ENCODE peak calls at places on chromosomes 1 and 21, in seven cellular contexts. Z is activated T-cell treated with anti-CD3 and anti-CD28 coated beads, Interleukin-2, amount 50 U/mL, for 4 hours; J is ACHN; B is lower lobe of right lung; K is pancreas; D is nephron progenitor cell; A is fibroblast of gingiva. G is an unnamed sample.

GRCh38 chr1:41767534-41767933 is 151.2 kb downstream of the HIVEP3 start:
- DNase-seq in Z (no peak), J (no peak), B (no peak), K (no peak), D (no peak), A (no peak), G (no peak)

GRCh38 chr1:201539561-201540404 is 856 bp downstream of the NAV1 start:
- DNase-seq in Z (no peak), J (peak), B (peak), K (no peak), D (peak), A (peak), G (peak)

GRCh38 chr1:100249155-100249536 is 488 bp downstream of the DBT start:
- DNase-seq in Z (no peak), J (no peak), B (no peak), K (no peak), D (no peak), A (no peak), G (no peak)

GRCh38 chr1:150159550-150159949 is 9.8 kb downstream of the PLEKHO1 start:
- DNase-seq in Z (no peak), J (no peak), B (peak), K (no peak), D (no peak), A (no peak), G (peak)

GRCh38 chr1:50425376-50426107 is 2.3 kb upstream of the DMRTA2 start:
- DNase-seq in Z (no peak), J (no peak), B (no peak), K (no peak), D (no peak), A (no peak), G (peak)

GRCh38 chr1:1359316-1359667 is 937 bp upstream of the MXRA8 start:
- DNase-seq in Z (no peak), J (no peak), B (no peak), K (no peak), D (no peak), A (peak), G (peak)

GRCh38 chr1:167955915-167956314 is 19.0 kb upstream of the MPC2 start:
- DNase-seq in Z (no peak), J (no peak), B (no peak), K (no peak), D (no peak), A (no peak), G (no peak)

GRCh38 chr1:174077755-174078490 is 55.8 kb upstream of the RC3H1 start:
- DNase-seq in Z (no peak), J (no peak), B (no peak), K (no peak), D (no peak), A (no peak), G (no peak)

GRCh38 chr1:9366943-9367780 is 74.5 kb downstream of the SPSB1 start:
- DNase-seq in Z (no peak), J (no peak), B (no peak), K (peak), D (no peak), A (no peak), G (no peak)

GRCh38 chr1:156652131-156652991 is 10.4 kb downstream of the BCAN start:
- DNase-seq in Z (no peak), J (peak), B (no peak), K (peak), D (peak), A (no peak), G (peak)

GRCh38 chr1:19448491-19449439 is 36.6 kb downstream of the CAPZB start:
- DNase-seq in Z (no peak), J (peak), B (peak), K (no peak), D (peak), A (peak), G (peak)

GRCh38 chr1:21703318-21703963 is 34.3 kb upstream of the RAP1GAP start:
- DNase-seq in Z (no peak), J (peak), B (no peak), K (no peak), D (no peak), A (peak), G (no peak)

GRCh38 chr1:99607590-99607989 is 38.3 kb upstream of the PALMD start:
- DNase-seq in Z (no peak), J (no peak), B (no peak), K (no peak), D (no peak), A (no peak), G (no peak)

GRCh38 chr1:19869929-19870328 is 12.3 kb upstream of the OTUD3 start:
- DNase-seq in Z (no peak), J (no peak), B (no peak), K (no peak), D (no peak), A (no peak), G (peak)

GRCh38 chr1:93028542-93028941 is 50.5 kb upstream of the MTF2 start:
- DNase-seq in Z (no peak), J (no peak), B (no peak), K (no peak), D (no peak), A (no peak), G (no peak)

GRCh38 chr1:228394571-228395394 is 11.9 kb downstream of the TRIM11 start:
- DNase-seq in Z (no peak), J (no peak), B (peak), K (no peak), D (no peak), A (no peak), G (peak)

GRCh38 chr1:9784508-9785133 is 39.1 kb downstream of the CLSTN1 start:
- DNase-seq in Z (peak), J (peak), B (no peak), K (no peak), D (peak), A (peak), G (peak)

GRCh38 chr1:150621497-150622113 is 7.8 kb downstream of the ENSA start:
- DNase-seq in Z (peak), J (peak), B (no peak), K (no peak), D (peak), A (peak), G (peak)

GRCh38 chr1:56758135-56758534 is 61.1 kb downstream of the FYB2 start:
- DNase-seq in Z (no peak), J (peak), B (no peak), K (no peak), D (peak), A (no peak), G (no peak)

GRCh38 chr21:17351766-17352165 is 161.1 kb upstream of the CXADR start:
- DNase-seq in Z (no peak), J (no peak), B (no peak), K (no peak), D (no peak), A (no peak), G (no peak)

GRCh38 chr1:55209247-55209646 is 5.9 kb downstream of the USP24 start:
- DNase-seq in Z (no peak), J (no peak), B (no peak), K (no peak), D (no peak), A (no peak), G (no peak)

GRCh38 chr21:23223882-23224281 is 2225.7 kb downstream of the NCAM2 start:
- DNase-seq in Z (no peak), J (no peak), B (no peak), K (no peak), D (no peak), A (no peak), G (no peak)

GRCh38 chr1:44050261-44050660 is 19.0 kb upstream of the SLC6A9 start:
- DNase-seq in Z (no peak), J (no peak), B (no peak), K (no peak), D (no peak), A (no peak), G (peak)

GRCh38 chr1:100860397-100860991 is 34.1 kb downstream of the EXTL2 start:
- DNase-seq in Z (no peak), J (no peak), B (no peak), K (no peak), D (no peak), A (peak), G (no peak)

GRCh38 chr1:29408831-29409605 is 172.7 kb downstream of the PTPRU start:
- DNase-seq in Z (no peak), J (no peak), B (no peak), K (peak), D (no peak), A (no peak), G (no peak)